ENCODE peak calls at places on chromosomes 11 and 22, in six cellular contexts. I is colonic mucosa; U is ovary; R is naive thymus-derived CD4-positive, alpha-beta T cell; L is mammary epithelial cell; G is CD8-positive, alpha-beta T cell. A is an unnamed sample. For H3K4me1, the result is how much of the 10 kb centered on the place peaks cover.

GRCh38 chr11:46436113-46436512 is 44.5 kb upstream of the CHRM4 start:
- DNase-seq in I (no peak), R (no peak), L (no peak), U (no peak), G (no peak), A (no peak)

GRCh38 chr11:110261195-110262140 is 34.9 kb downstream of the RDX start:
- DNase-seq in G (no peak), U (no peak), R (no peak), L (no peak), I (no peak), A (no peak)

GRCh38 chr11:70876685-70877084 is 375.7 kb downstream of the SHANK2 start:
- DNase-seq in L (no peak), I (no peak), G (no peak), U (no peak), R (no peak), A (no peak)

GRCh38 chr22:23578306-23578705 is 1.8 kb downstream of the IGLL1 start:
- DNase-seq in I (no peak), L (no peak), U (no peak), G (no peak), R (no peak), A (no peak)

GRCh38 chr11:57647960-57648776 is 1.5 kb downstream of the YPEL4 start:
- DNase-seq in U (no peak), L (no peak), I (no peak), R (no peak), G (no peak), A (no peak)

GRCh38 chr11:44785856-44786606 is 59.3 kb downstream of the TSPAN18 start:
- DNase-seq in G (no peak), R (no peak), I (no peak), U (no peak), L (no peak), A (no peak)

GRCh38 chr11:1119282-1120146 is 38.2 kb upstream of the MUC5AC start:
- DNase-seq in U (no peak), I (no peak), G (no peak), R (no peak), L (no peak), A (no peak)

GRCh38 chr11:132100583-132100982 is 730.2 kb downstream of the NTM start:
- DNase-seq in G (no peak), I (no peak), R (no peak), L (no peak), U (no peak), A (no peak)

GRCh38 chr11:30445056-30445455 is 122.2 kb downstream of the ARL14EP start:
- DNase-seq in G (no peak), L (no peak), R (no peak), U (no peak), I (no peak), A (no peak)

GRCh38 chr11:124638500-124638899 is 15.8 kb downstream of the TBRG1 start:
- DNase-seq in L (no peak), I (no peak), U (no peak), G (no peak), R (no peak), A (no peak)

GRCh38 chr11:46537121-46537520 is 56.7 kb downstream of the AMBRA1 start:
- DNase-seq in U (no peak), I (no peak), L (no peak), R (no peak), G (no peak), A (no peak)

GRCh38 chr22:39434243-39434653 is 22.6 kb upstream of the MGAT3 start:
- DNase-seq in G (no peak), U (no peak), L (no peak), I (no peak), R (no peak), A (no peak)

GRCh38 chr11:75465701-75466531 is 32.9 kb upstream of the KLHL35 start:
- DNase-seq in U (no peak), L (no peak), I (no peak), G (no peak), R (no peak), A (no peak)

GRCh38 chr22:38462960-38463784 is 4.7 kb upstream of the KDELR3 start:
- DNase-seq in U (no peak), I (peak), R (no peak), L (no peak), G (no peak), A (peak)

GRCh38 chr11:494761-495536 is 12.1 kb downstream of the RNH1 start:
- DNase-seq in R (no peak), U (no peak), I (no peak), G (no peak), L (no peak), A (no peak)

GRCh38 chr11:134477486-134477885 is 65.4 kb upstream of the B3GAT1 start:
- DNase-seq in R (no peak), U (no peak), I (no peak), G (no peak), L (no peak), A (no peak)

DNA sequence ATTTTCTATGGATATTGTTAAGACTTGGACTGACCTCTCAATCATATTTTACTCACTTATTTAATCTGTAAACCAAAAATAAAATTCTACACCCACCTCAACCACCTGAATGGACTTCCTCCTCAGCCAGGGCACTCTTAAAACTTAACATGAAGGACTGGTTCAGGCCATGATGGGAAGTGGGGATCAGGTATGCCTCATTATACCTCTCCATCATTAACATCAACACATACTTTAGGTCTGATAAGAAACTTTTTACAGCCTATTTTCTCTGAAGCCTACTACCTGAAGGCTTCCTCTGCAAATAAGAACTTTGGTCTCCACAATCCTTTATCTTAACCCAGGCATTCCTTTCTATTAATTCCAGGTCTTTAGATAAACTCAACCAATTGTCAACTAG is 390.0 kb downstream of the AASDHPPT start:
- DNase-seq in G (no peak), U (no peak), I (no peak), L (no peak), R (no peak), A (no peak)
- H3K4me1 ChIP-seq in G (under half), U (under half), I (under half), L (under half), R (under half), A (under half)

DNA sequence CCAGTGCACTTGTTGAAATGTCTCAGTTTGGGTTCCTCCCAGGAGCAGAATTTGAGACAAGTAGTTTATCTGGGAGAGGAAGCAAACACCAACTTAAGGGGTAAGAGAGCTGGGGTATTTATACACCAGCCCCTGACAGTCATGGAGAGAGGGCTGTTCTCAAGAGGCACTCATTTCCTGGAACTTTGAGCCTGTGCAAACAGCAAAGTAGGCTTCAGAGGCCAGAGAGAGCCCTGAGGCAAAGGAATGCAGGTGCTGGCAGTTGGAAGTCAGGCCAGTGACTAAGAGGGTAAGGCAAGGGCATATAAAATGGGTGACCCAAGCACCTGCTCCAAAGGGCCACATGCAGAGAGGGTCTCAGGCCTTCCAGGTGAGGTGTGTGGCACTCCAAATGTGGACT is 16.1 kb downstream of the MS4A18 start:
- DNase-seq in R (no peak), I (no peak), U (no peak), G (no peak), L (no peak), A (no peak)
- H3K4me1 ChIP-seq in R (under half), I (under half), U (under half), G (under half), L (under half), A (under half)

DNA sequence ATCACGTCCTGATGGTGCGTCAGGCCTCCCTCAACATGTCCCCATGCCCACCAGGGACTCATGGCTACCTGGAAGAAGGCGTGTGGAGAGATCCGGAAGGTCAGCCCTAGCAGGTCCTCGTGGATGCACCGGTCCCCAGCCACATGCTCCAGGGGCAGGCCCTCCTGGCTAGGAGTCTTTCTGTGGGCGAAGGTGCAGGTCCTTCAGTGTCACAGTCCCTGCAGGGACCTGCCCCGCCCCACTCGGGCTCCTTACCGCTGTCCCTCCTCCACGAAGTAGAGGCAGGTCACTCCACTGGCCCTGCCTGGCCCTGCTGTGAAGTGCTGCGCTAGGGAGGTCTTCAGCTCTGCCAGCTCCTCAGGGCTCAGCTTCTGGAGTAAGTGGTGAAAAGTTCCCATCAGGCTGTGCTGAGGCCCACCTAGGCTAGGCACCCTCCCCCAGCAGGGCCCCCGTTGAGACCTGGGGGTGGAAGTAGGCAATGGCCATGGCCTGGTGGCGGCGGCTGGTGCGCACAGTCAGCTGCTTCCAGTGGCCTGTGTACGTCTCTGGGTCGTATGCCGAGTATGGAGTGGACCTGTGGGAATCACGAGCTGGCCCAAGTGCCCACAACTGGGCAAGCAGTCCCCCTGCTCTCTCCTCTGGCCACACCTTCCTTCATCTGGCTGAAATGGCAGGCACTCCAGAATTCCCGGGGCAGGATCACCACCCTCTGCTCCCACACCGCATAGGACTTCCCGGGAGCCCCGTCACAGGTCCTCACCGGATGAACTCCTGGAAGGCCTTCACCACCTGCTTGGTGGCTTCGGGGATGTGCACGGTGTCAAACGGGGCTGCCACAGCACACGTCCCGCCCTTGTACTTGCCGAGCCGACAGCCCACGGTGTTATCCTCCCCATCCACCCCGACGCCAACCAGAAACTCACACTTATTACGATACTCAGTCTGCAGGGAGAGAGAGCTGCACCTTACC is 1.1 kb upstream of the RANBP1 start:
- DNase-seq in L (no peak), G (no peak), R (no peak), U (no peak), I (no peak), A (no peak)
- H3K4me1 ChIP-seq in L (under half), G (under half), R (under half), U (under half), I (under half), A (under half)

GRCh38 chr11:12086271-12087074 is 23.9 kb upstream of the MICAL2 start:
- DNase-seq in G (no peak), L (peak), U (peak), I (peak), R (no peak), A (peak)
- H3K4me1 ChIP-seq in G (half or more), L (half or more), U (under half), I (under half), R (half or more), A (under half)

DNA sequence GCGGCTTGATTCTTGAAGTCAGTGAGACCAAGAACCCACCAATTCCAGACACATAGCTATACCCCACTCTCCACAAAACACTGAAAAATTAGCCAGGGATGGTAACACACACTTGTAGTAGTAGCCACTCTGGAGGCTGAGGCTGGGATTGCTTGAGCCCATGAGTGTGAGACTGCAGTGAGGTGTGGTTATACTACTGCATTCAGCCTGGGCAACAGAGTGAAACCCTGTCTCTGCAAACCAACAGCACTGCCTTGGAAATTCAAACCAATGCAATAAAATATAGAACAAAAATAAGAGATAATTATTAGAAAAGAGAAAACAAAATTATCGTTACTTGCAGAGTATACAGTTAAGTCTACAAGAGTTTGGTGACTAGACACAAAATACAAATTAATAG is 20.2 kb upstream of the PRDM10 start:
- DNase-seq in R (no peak), G (no peak), I (no peak), L (no peak), U (no peak), A (no peak)
- H3K4me1 ChIP-seq in R (under half), G (under half), I (under half), L (under half), U (under half), A (under half)

DNA sequence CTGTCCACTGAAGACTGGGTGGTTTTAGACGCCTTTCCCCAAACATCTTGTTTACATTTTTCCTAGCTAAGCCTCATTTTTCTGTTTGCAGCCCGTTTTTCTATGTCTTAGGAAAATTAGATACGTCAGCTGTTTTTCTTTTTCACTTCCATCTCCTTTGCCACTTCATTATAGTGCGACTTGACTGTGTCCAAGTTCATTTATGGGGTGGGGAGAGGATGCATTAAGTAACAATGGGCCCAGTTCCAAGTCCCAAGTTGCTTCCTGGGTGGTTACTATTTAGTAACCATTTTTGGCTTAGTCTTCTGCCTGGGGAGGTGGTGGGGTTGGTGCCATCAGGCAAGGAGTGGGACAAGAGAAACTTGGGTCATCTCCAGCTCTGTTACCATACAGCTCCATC is 83.0 kb downstream of the TRAF6 start:
- DNase-seq in G (no peak), I (no peak), L (no peak), R (no peak), U (peak), A (no peak)
- H3K4me1 ChIP-seq in G (under half), I (under half), L (under half), R (under half), U (under half), A (under half)

A was measured in uterus.